ENCODE peak calls at places on chromosomes 2 and 18, in six cellular contexts. S is foreskin keratinocyte, E is uterus, B is right lobe of liver, Y is adrenal gland, U is PC-9. I is an unnamed sample.
A peak's percentile ranks its signal among the peaks of the same experiment; 100 is the strongest.

GRCh38 chr18:35775887-35776286 is 194.3 kb downstream of the GALNT1 start:
- DNase-seq in S (no peak), E (no peak), B (no peak), Y (no peak), U (no peak), I (no peak)

GRCh38 chr2:190528521-190529001 is 6.0 kb downstream of the NEMP2 start:
- DNase-seq in S (no peak), E (no peak), B (no peak), Y (no peak), U (no peak), I (no peak)

GRCh38 chr2:169715379-169716228 is 18.0 kb upstream of the KLHL23 start:
- DNase-seq in S (no peak), E (no peak), B (peak; percentile 79), Y (no peak), U (no peak), I (no peak)

GRCh38 chr18:8368490-8369217 is 240.6 kb upstream of the RAB12 start:
- DNase-seq in S (no peak), E (no peak), B (no peak), Y (no peak), U (no peak), I (no peak)

GRCh38 chr2:12714391-12715221 is 2.1 kb upstream of the TRIB2 start:
- DNase-seq in S (peak; percentile 47), E (no peak), B (no peak), Y (peak; percentile 35), U (peak; percentile 31), I (no peak)

GRCh38 chr18:79890638-79891037 is 60.8 kb downstream of the SLC66A2 start:
- DNase-seq in S (no peak), E (no peak), B (no peak), Y (no peak), U (no peak), I (no peak)

GRCh38 chr2:173984866-173985588 is 19.9 kb upstream of the SP3 start:
- DNase-seq in S (no peak), E (no peak), B (peak; percentile 63), Y (no peak), U (no peak), I (no peak)

GRCh38 chr2:119028327-119029174 is 86.6 kb downstream of the MARCO start:
- DNase-seq in S (no peak), E (no peak), B (no peak), Y (no peak), U (peak; percentile 47), I (no peak)

GRCh38 chr2:96342085-96342484 is 6.5 kb downstream of the NCAPH start:
- DNase-seq in S (no peak), E (no peak), B (no peak), Y (peak; percentile 72), U (peak; percentile 16), I (no peak)

GRCh38 chr2:36333350-36334012 is 22.1 kb upstream of the CRIM1 start:
- DNase-seq in S (no peak), E (no peak), B (no peak), Y (no peak), U (no peak), I (no peak)

GRCh38 chr2:204051476-204051875 is 114.9 kb downstream of the ICOS start:
- DNase-seq in S (no peak), E (no peak), B (no peak), Y (no peak), U (no peak), I (no peak)

GRCh38 chr2:206688453-206688852 is 29.7 kb downstream of the DYTN start:
- DNase-seq in S (no peak), E (no peak), B (no peak), Y (no peak), U (no peak), I (no peak)

GRCh38 chr18:26082475-26082874 is 7.9 kb downstream of the SS18 start:
- DNase-seq in S (no peak), E (no peak), B (no peak), Y (no peak), U (no peak), I (no peak)

GRCh38 chr2:105584437-105585010 is 160.2 kb upstream of the NCK2 start:
- DNase-seq in S (no peak), E (no peak), B (no peak), Y (no peak), U (no peak), I (no peak)

DNA sequence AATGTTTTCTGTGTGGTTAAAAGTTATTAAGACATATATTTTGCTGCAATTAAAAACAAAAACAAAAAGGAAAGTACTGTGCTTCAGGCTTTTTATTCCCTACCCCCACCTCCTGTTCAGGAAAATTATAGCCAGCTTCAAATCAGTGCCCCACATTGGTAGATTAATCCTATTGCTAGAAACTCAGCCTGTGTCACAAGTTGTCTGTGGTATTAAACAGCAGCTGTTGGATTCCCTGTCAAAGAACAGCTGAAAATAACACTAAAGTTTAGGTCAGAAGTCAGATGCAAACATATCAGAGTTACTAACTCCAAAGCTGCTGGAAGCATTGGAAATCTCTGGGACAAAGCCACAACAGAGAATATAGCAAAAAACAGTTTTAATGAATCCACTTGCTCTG is 798 bp upstream of the CCDC141 start:
- DNase-seq in S (no peak), E (no peak), B (no peak), Y (no peak), U (no peak), I (no peak)
- H3K4me1 ChIP-seq in S (no peaks in the 10 kb centered on the region), E (no peaks in the 10 kb centered on the region), B (no peaks in the 10 kb centered on the region), Y (peaks cover 26% of the 10 kb centered on the region), U (no peaks in the 10 kb centered on the region), I (no peaks in the 10 kb centered on the region)

GRCh38 chr2:82234283-82234682 is 1929.7 kb upstream of the LRRTM1 start:
- DNase-seq in S (no peak), E (no peak), B (no peak), Y (no peak), U (no peak), I (no peak)
- TF ChIP-seq CTCF in S (no peak), E (no peak), B (no peak), Y (no peak), U (peak; percentile 24), I (no peak)

GRCh38 chr2:54577035-54577434 is 120.9 kb downstream of the SPTBN1 start:
- DNase-seq in S (no peak), E (no peak), B (peak; percentile 86), Y (peak; percentile 80), U (no peak), I (no peak)

GRCh38 chr2:54579682-54580349 is 123.7 kb downstream of the SPTBN1 start:
- DNase-seq in S (no peak), E (no peak), B (no peak), Y (no peak), U (no peak), I (no peak)

GRCh38 chr2:54579061-54579681 is 123.0 kb downstream of the SPTBN1 start:
- DNase-seq in S (no peak), E (no peak), B (no peak), Y (no peak), U (no peak), I (no peak)

GRCh38 chr2:54578668-54579045 is 122.5 kb downstream of the SPTBN1 start:
- DNase-seq in S (no peak), E (no peak), B (no peak), Y (no peak), U (no peak), I (no peak)

GRCh38 chr2:54577944-54578667 is 122.0 kb downstream of the SPTBN1 start:
- DNase-seq in S (no peak), E (no peak), B (no peak), Y (no peak), U (no peak), I (no peak)
- H3K4me1 ChIP-seq in S (peaks cover 43% of the 10 kb centered on the region), E (peaks cover 17% of the 10 kb centered on the region), B (peaks cover 54% of the 10 kb centered on the region), Y (peaks cover 99% of the 10 kb centered on the region), U (peaks cover 64% of the 10 kb centered on the region), I (no peaks in the 10 kb centered on the region)

DNA sequence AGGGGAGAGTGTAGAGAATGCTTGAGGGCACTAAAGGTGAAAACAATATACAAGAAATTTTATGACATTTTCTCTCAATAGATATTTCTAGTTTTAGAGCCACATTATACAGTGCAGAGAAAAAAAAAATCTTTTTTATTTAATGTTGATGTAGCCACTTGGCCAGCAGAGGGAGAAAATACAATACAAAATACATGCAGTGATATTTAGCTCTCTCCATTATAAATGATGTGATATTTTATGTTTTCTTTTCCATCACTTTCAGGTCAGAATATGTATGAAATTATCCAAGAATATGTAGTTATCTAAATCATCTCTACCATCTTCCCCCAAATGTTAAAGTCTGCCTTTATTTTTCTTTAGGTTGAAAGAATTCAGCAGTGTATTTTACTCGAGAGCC is 533.6 kb upstream of the FSHR start:
- DNase-seq in S (no peak), E (no peak), B (no peak), Y (no peak), U (no peak), I (no peak)
- TF ChIP-seq CTCF in S (peak; percentile 58), E (no peak), B (peak; percentile 34), Y (peak; percentile 20), U (peak; percentile 69), I (peak; percentile 20)

GRCh38 chr2:111171337-111171930 is 50.7 kb downstream of the BCL2L11 start:
- DNase-seq in S (no peak), E (no peak), B (no peak), Y (no peak), U (peak; percentile 21), I (no peak)
- H3K4me1 ChIP-seq in S (peaks cover 3% of the 10 kb centered on the region), E (no peaks in the 10 kb centered on the region), B (peaks cover 2% of the 10 kb centered on the region), Y (peaks cover 18% of the 10 kb centered on the region), U (peaks cover 33% of the 10 kb centered on the region), I (no peaks in the 10 kb centered on the region)

GRCh38 chr2:150620860-150621259 is 133.4 kb upstream of the RND3 start:
- DNase-seq in S (no peak), E (no peak), B (no peak), Y (peak; percentile 32), U (no peak), I (no peak)
- TF ChIP-seq CTCF in S (no peak), E (no peak), B (no peak), Y (no peak), U (no peak), I (no peak)

GRCh38 chr2:235003096-235003775 is 51.4 kb downstream of the SH3BP4 start:
- DNase-seq in S (no peak), E (no peak), B (no peak), Y (no peak), U (no peak), I (no peak)
- H3K4me1 ChIP-seq in S (peaks cover 14% of the 10 kb centered on the region), E (no peaks in the 10 kb centered on the region), B (peaks cover 65% of the 10 kb centered on the region), Y (peaks cover 17% of the 10 kb centered on the region), U (peaks cover 64% of the 10 kb centered on the region), I (no peaks in the 10 kb centered on the region)

GRCh38 chr2:160379399-160379798 is 114.2 kb downstream of the RBMS1 start:
- DNase-seq in S (no peak), E (no peak), B (no peak), Y (no peak), U (no peak), I (no peak)

GRCh38 chr2:160375802-160376469 is 117.7 kb downstream of the RBMS1 start:
- DNase-seq in S (no peak), E (no peak), B (no peak), Y (no peak), U (no peak), I (no peak)

GRCh38 chr2:160375037-160375436 is 118.6 kb downstream of the RBMS1 start:
- DNase-seq in S (no peak), E (no peak), B (no peak), Y (no peak), U (no peak), I (no peak)

GRCh38 chr2:160376576-160376975 is 117.0 kb downstream of the RBMS1 start:
- DNase-seq in S (no peak), E (no peak), B (no peak), Y (no peak), U (no peak), I (no peak)

GRCh38 chr2:160377204-160377995 is 116.2 kb downstream of the RBMS1 start:
- DNase-seq in S (no peak), E (no peak), B (no peak), Y (no peak), U (no peak), I (no peak)
- TF ChIP-seq CTCF in S (peak; percentile 49), E (no peak), B (no peak), Y (no peak), U (no peak), I (no peak)